ENCODE peak calls at places on chromosomes 13 and 19, in four cellular contexts. K is body of pancreas, Q is psoas muscle, J is AG04450. E is an unnamed sample.

GRCh38 chr19:56504581-56504980 is 3.1 kb upstream of the ZNF471 start:
- DNase-seq in K (no peak), Q (no peak), J (no peak), E (no peak)

GRCh38 chr13:44394649-44395048 is 21.0 kb downstream of the SERP2 start:
- DNase-seq in K (no peak), Q (no peak), J (no peak), E (no peak)

GRCh38 chr13:44048326-44048725 is 168.6 kb downstream of the LACC1 start:
- DNase-seq in K (no peak), Q (no peak), J (no peak), E (no peak)

GRCh38 chr13:95267662-95268369 is 33.4 kb downstream of the ABCC4 start:
- DNase-seq in K (no peak), Q (no peak), J (peak; percentile 94), E (peak; percentile 40)

GRCh38 chr19:34118879-34119748 is 53.2 kb upstream of the LSM14A start:
- DNase-seq in K (no peak), Q (no peak), J (no peak), E (no peak)

GRCh38 chr19:28736528-28736927 is 476.4 kb downstream of the UQCRFS1 start:
- DNase-seq in K (no peak), Q (no peak), J (no peak), E (no peak)

GRCh38 chr19:8021374-8021773 is 15.9 kb upstream of the ELAVL1 start:
- DNase-seq in K (no peak), Q (no peak), J (no peak), E (no peak)

GRCh38 chr19:55372316-55373081 is 2.2 kb upstream of the IL11 start:
- DNase-seq in K (no peak), Q (no peak), J (no peak), E (no peak)

GRCh38 chr19:48635966-48636858 is 967 bp downstream of the DBP start:
- DNase-seq in K (no peak), Q (peak; percentile 75), J (no peak), E (peak; percentile 63)

GRCh38 chr19:52142001-52142595 is 2.4 kb upstream of the ZNF616 start:
- DNase-seq in K (no peak), Q (no peak), J (no peak), E (no peak)

GRCh38 chr13:49454388-49455015 is 10.4 kb downstream of the SETDB2 start:
- DNase-seq in K (no peak), Q (no peak), J (peak; percentile 77), E (no peak)

GRCh38 chr19:2547033-2547680 is 71.2 kb downstream of the GADD45B start:
- DNase-seq in K (no peak), Q (no peak), J (no peak), E (no peak)

GRCh38 chr19:28614634-28615545 is 598.1 kb downstream of the UQCRFS1 start:
- DNase-seq in K (no peak), Q (no peak), J (no peak), E (no peak)

GRCh38 chr19:36489139-36489919 is at the start of gene ZNF566:
- DNase-seq in K (peak; percentile 95), Q (peak; percentile 93), J (peak; percentile 94), E (peak; percentile 92)
- TF ChIP-seq CTCF in K (no peak), Q (no peak), J (peak; percentile 16), E (no peak)

GRCh38 chr19:43809762-43810696 is 7.8 kb upstream of the LYPD5 start:
- DNase-seq in K (no peak), Q (no peak), J (peak; percentile 32), E (no peak)

GRCh38 chr19:43802216-43802951 is at the start of gene LYPD5:
- DNase-seq in K (no peak), Q (no peak), J (no peak), E (no peak)

GRCh38 chr19:43804443-43804842 is 2.2 kb upstream of the LYPD5 start:
- DNase-seq in K (no peak), Q (no peak), J (no peak), E (no peak)

GRCh38 chr19:43807651-43808050 is 5.4 kb upstream of the LYPD5 start:
- DNase-seq in K (no peak), Q (no peak), J (no peak), E (no peak)

DNA sequence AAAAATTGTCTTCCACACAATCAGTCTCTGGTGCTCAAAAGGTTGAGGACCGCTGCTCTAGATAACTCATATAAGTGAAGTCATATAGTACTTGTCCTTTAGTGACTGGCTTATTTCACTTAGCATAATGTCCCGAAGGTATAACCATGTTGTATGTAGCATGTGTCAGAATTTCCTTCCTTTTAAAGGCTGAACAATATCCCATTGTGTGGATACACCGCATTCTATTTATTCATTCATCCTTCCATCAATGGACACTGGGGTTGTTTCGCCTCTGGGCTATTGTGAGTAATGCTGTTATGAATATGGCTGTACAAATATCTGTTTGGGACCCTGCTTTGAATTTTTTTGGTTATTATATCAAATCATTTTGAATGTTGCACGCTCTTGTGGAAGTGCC is 4.6 kb upstream of the LYPD5 start:
- DNase-seq in K (no peak), Q (no peak), J (no peak), E (no peak)
- H3K27ac ChIP-seq in K (no peak overlapping the region), Q (no peak overlapping the region), J (no peak overlapping the region), E (no peak overlapping the region)

GRCh38 chr13:99724633-99725517 is 223.6 kb downstream of the TM9SF2 start:
- DNase-seq in K (no peak), Q (no peak), J (no peak), E (no peak)

GRCh38 chr13:99722931-99723330 is 221.7 kb downstream of the TM9SF2 start:
- DNase-seq in K (peak; percentile 26), Q (no peak), J (no peak), E (no peak)

GRCh38 chr13:99725644-99726043 is 224.4 kb downstream of the TM9SF2 start:
- DNase-seq in K (no peak), Q (no peak), J (no peak), E (no peak)

GRCh38 chr13:99722419-99722818 is 221.1 kb downstream of the TM9SF2 start:
- DNase-seq in K (no peak), Q (no peak), J (no peak), E (no peak)

GRCh38 chr13:99723847-99724246 is 222.6 kb downstream of the TM9SF2 start:
- DNase-seq in K (no peak), Q (no peak), J (no peak), E (no peak)
- TF ChIP-seq CTCF in K (no peak), Q (no peak), J (no peak), E (no peak)

GRCh38 chr13:74557870-74558269 is 423.7 kb upstream of the KLF12 start:
- DNase-seq in K (no peak), Q (no peak), J (no peak), E (no peak)

GRCh38 chr13:74556002-74556551 is 421.9 kb upstream of the KLF12 start:
- DNase-seq in K (no peak), Q (no peak), J (no peak), E (no peak)

GRCh38 chr13:74555291-74556001 is 421.2 kb upstream of the KLF12 start:
- DNase-seq in K (no peak), Q (no peak), J (no peak), E (no peak)

GRCh38 chr13:74562381-74562780 is 428.2 kb upstream of the KLF12 start:
- DNase-seq in K (no peak), Q (no peak), J (no peak), E (no peak)

DNA sequence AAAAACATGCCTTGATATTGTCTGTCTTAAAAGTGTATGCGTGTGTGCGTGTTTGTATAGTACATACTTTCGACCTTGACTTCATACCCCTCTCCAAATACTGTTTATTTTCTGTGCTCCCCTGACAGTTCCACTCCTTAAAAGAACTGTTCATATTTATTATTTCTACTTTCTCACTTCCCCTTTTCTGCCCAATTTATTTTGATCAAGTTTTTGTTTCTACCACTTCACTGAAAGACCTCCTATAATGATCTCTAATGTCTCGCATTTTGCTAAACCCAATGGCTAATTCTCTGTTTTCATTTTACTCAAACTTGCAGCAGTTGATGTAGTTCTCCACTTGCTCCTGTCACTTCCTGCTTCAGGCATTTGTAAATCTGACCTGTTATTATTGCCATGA is 426.1 kb upstream of the KLF12 start:
- DNase-seq in K (no peak), Q (no peak), J (no peak), E (no peak)
- H3K27ac ChIP-seq in K (no peak overlapping the region), Q (no peak overlapping the region), J (no peak overlapping the region), E (no peak overlapping the region)

GRCh38 chr13:29868581-29868980 is 18.2 kb upstream of the UBL3 start:
- DNase-seq in K (no peak), Q (no peak), J (no peak), E (no peak)
- TF ChIP-seq CTCF in K (no peak), Q (no peak), J (no peak), E (no peak)

DNA sequence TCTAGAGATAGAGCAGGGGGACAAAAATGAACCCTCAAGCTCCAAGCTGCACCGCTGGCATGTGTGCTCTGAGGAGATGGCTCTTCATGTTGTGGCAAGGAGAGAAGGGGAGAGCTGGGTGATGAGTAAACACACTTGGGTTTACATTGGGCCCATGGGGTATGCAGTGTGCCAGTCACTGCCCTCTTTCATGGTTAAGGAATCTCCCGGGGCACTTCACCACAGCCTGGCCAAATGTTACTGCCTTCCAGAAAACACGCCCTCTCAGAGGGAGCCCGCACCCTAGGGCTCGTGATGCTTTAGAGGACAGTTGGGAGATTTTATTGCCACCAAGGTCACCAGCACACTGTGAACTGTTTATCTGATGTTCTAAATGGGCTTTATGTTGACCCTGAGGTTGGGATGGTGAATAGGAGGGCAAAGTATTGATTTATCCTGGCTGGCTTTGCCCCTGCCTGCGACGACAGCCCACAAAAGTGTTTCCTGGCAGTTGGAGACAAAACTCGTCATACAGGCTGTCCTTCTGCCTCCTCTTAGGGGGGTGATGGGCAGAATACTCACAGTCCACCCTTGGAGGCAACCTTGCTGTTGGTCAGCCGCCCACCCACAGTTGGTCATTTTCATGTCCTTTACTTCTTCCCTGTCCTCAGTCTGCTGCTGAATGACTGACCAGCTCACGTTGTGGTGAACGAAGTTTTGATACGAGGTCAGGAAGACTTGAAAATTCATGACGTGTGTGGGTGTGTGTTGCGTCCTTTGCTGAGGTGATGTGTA is 156.9 kb downstream of the STK24 start:
- DNase-seq in K (no peak), Q (no peak), J (no peak), E (no peak)
- H3K27ac ChIP-seq in K (no peak overlapping the region), Q (no peak overlapping the region), J (no peak overlapping the region), E (no peak overlapping the region)

DNA sequence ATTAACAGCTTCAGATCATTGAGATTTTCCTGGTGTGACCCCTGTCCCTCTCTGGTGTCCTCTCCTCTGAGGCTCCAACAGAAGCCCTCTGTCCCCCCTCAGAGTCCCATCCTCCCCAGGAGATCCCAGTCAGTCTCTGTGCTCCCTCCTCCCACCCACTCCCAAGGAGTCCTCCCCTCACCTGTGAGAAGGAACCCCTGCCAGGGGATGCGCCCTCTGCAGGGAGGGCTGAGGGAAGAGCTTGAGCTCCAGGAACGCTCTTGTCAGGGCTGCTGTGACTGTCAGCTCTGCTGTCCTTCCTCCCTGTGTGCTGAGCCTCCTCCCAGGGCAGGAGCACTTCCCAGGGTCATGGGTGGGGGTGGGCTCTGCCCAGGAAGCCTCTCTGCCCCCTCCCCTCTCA is 33.2 kb downstream of the CEACAM8 start:
- DNase-seq in K (no peak), Q (no peak), J (no peak), E (no peak)
- TF ChIP-seq CTCF in K (no peak), Q (no peak), J (no peak), E (no peak)

GRCh38 chr19:12093777-12094176 is 29.2 kb downstream of the ZNF844 start:
- DNase-seq in K (no peak), Q (no peak), J (no peak), E (no peak)

GRCh38 chr19:12095111-12095790 is 30.7 kb downstream of the ZNF844 start:
- DNase-seq in K (no peak), Q (no peak), J (peak; percentile 15), E (no peak)

GRCh38 chr19:12090807-12091206 is 26.3 kb downstream of the ZNF844 start:
- DNase-seq in K (peak; percentile 61), Q (peak; percentile 71), J (peak; percentile 11), E (peak; percentile 58)

GRCh38 chr19:12098040-12098439 is 33.5 kb downstream of the ZNF844 start:
- DNase-seq in K (no peak), Q (no peak), J (no peak), E (no peak)

GRCh38 chr19:12092065-12092867 is 27.7 kb downstream of the ZNF844 start:
- DNase-seq in K (peak; percentile 90), Q (peak; percentile 90), J (peak; percentile 64), E (peak; percentile 78)
- H3K27ac ChIP-seq in K (peak overlapping the region; percentile 62), Q (peak overlapping the region; percentile 46), J (peak overlapping the region; percentile 75), E (peak overlapping the region; percentile 83)

E was measured in transverse colon.